ENCODE peak calls at places on chromosomes 16 and 17, in four cellular contexts. Z is AG08395; L is HEK293T; G is effector memory CD8-positive, alpha-beta T cell. E is an unnamed sample.
A peak's percentile ranks its signal among the peaks of the same experiment; 100 is the strongest.

GRCh38 chr16:89365044-89365467 is 125.3 kb downstream of the ANKRD11 start:
- DNase-seq in G (no peak), Z (peak; percentile 40), L (no peak), E (peak; percentile 69)

GRCh38 chr16:55817236-55817912 is 15.5 kb downstream of the CES1 start:
- DNase-seq in G (no peak), Z (no peak), L (no peak), E (no peak)

GRCh38 chr17:41555105-41555887 is 16.6 kb downstream of the KRT9 start:
- DNase-seq in G (no peak), Z (no peak), L (no peak), E (no peak)

GRCh38 chr16:79355600-79356358 is 244.8 kb downstream of the MAF start:
- DNase-seq in G (no peak), L (no peak), Z (no peak), E (no peak)

GRCh38 chr17:75110307-75110937 is 653 bp downstream of the ARMC7 start:
- DNase-seq in G (no peak), L (no peak), Z (no peak), E (no peak)

GRCh38 chr16:56228476-56228875 is 37.2 kb downstream of the GNAO1 start:
- DNase-seq in G (no peak), L (no peak), Z (no peak), E (no peak)

GRCh38 chr17:82297280-82297803 is 20.1 kb downstream of the CD7 start:
- DNase-seq in L (no peak), Z (peak; percentile 42), G (peak; percentile 87), E (peak; percentile 77)

GRCh38 chr16:12868169-12868568 is 33.2 kb upstream of the SHISA9 start:
- DNase-seq in Z (no peak), G (no peak), L (no peak), E (no peak)

GRCh38 chr16:17519556-17519955 is 48.8 kb upstream of the XYLT1 start:
- DNase-seq in L (no peak), Z (no peak), G (no peak), E (no peak)

GRCh38 chr16:67415872-67416793 is at the start of gene ZDHHC1:
- DNase-seq in L (peak; percentile 86), Z (peak; percentile 89), G (peak; percentile 39), E (no peak)

GRCh38 chr17:73653810-73654209 is 9.6 kb upstream of the SDK2 start:
- DNase-seq in L (no peak), Z (no peak), G (no peak), E (no peak)

GRCh38 chr17:30296499-30297038 is 4.8 kb upstream of the BLMH start:
- DNase-seq in G (no peak), Z (no peak), L (no peak), E (no peak)

GRCh38 chr17:50111687-50112655 is 16.8 kb downstream of the PDK2 start:
- DNase-seq in G (no peak), Z (no peak), L (no peak), E (no peak)

GRCh38 chr17:50028207-50029120 is 27.4 kb upstream of the ITGA3 start:
- DNase-seq in G (no peak), L (no peak), Z (peak; percentile 73), E (no peak)

GRCh38 chr16:67403976-67404555 is 10.8 kb upstream of the TPPP3 start:
- DNase-seq in Z (no peak), L (no peak), G (no peak), E (no peak)

GRCh38 chr16:30953111-30953510 is 4.2 kb downstream of the ORAI3 start:
- DNase-seq in G (no peak), L (no peak), Z (no peak), E (no peak)

GRCh38 chr16:70701036-70701435 is 15.2 kb upstream of the MTSS2 start:
- DNase-seq in G (no peak), Z (no peak), L (no peak), E (peak; percentile 90)

GRCh38 chr17:17667947-17668346 is 13.3 kb upstream of the RAI1 start:
- DNase-seq in G (no peak), L (no peak), Z (no peak), E (no peak)

GRCh38 chr16:13873835-13874438 is 46.0 kb upstream of the ERCC4 start:
- DNase-seq in Z (no peak), G (no peak), L (peak; percentile 51), E (peak; percentile 37)

GRCh38 chr17:60049936-60050335 is 28.8 kb downstream of the HEATR6 start:
- DNase-seq in G (no peak), Z (no peak), L (no peak), E (no peak)

GRCh38 chr17:40070644-40070894 is 7.8 kb downstream of the THRA start:
- DNase-seq in Z (no peak), G (no peak), L (no peak), E (peak; percentile 25)

GRCh38 chr16:82715833-82716232 is 89.1 kb downstream of the CDH13 start:
- DNase-seq in L (no peak), Z (peak; percentile 24), G (no peak), E (no peak)

GRCh38 chr16:10314811-10315210 is 71.0 kb upstream of the ATF7IP2 start:
- DNase-seq in L (no peak), Z (no peak), G (no peak), E (peak; percentile 35)

GRCh38 chr16:46918905-46919792 is 35.0 kb downstream of the GPT2 start:
- DNase-seq in Z (no peak), L (no peak), G (no peak), E (no peak)

GRCh38 chr16:17983847-17984639 is 352.5 kb downstream of the NPIPA8 start:
- DNase-seq in L (no peak), Z (no peak), G (no peak), E (no peak)

GRCh38 chr16:85651822-85652430 is 36.8 kb downstream of the GINS2 start:
- DNase-seq in L (no peak), G (no peak), Z (no peak), E (no peak)

GRCh38 chr17:6683730-6684459 is 29.3 kb downstream of the SLC13A5 start:
- DNase-seq in G (no peak), Z (no peak), L (no peak), E (no peak)

GRCh38 chr17:78359216-78359935 is 501 bp downstream of the SOCS3 start:
- DNase-seq in G (no peak), L (no peak), Z (peak; percentile 48), E (no peak)

GRCh38 chr16:55499951-55500350 is 8.9 kb upstream of the LPCAT2 start:
- DNase-seq in Z (peak; percentile 93), G (no peak), L (peak; percentile 2), E (peak; percentile 69)

GRCh38 chr16:65070831-65071230 is 51.0 kb downstream of the CDH11 start:
- DNase-seq in L (no peak), G (no peak), Z (peak; percentile 95), E (peak; percentile 27)

GRCh38 chr17:38926290-38927070 is 1.1 kb downstream of the LASP1NB start:
- DNase-seq in L (no peak), Z (no peak), G (no peak), E (peak; percentile 94)

GRCh38 chr17:1390422-1391367 is 9.3 kb downstream of the YWHAE start:
- DNase-seq in G (no peak), L (no peak), Z (no peak), E (peak; percentile 60)

GRCh38 chr17:81135503-81136283 is 29.6 kb upstream of the PVALEF start:
- DNase-seq in G (no peak), L (no peak), Z (no peak), E (no peak)